ENCODE peak calls at places on chromosomes 1 and 21, in five cellular contexts. L, S, R, V and H are unnamed samples. For H3K4me1 and H3K9me3, the result is how much of the 10 kb centered on the place peaks cover.

GRCh38 chr1:207520946-207521345 is 25.0 kb downstream of the CR1 start:
- DNase-seq in L (no peak), S (no peak), R (no peak), V (no peak), H (no peak)

GRCh38 chr1:156838972-156839371 is 19.9 kb downstream of the INSRR start:
- DNase-seq in L (peak), S (no peak), R (no peak), V (no peak), H (peak)

GRCh38 chr1:47580451-47580980 is 142.7 kb downstream of the FOXD2 start:
- DNase-seq in L (no peak), S (no peak), R (no peak), V (no peak), H (no peak)

GRCh38 chr1:94683886-94684285 is 136.3 kb upstream of the SLC44A3 start:
- DNase-seq in L (no peak), S (no peak), R (no peak), V (no peak), H (no peak)

GRCh38 chr1:43388021-43388575 is 1.5 kb downstream of the MED8 start:
- DNase-seq in L (peak), S (no peak), R (no peak), V (no peak), H (no peak)

GRCh38 chr1:206742702-206743383 is 27.7 kb upstream of the IL19 start:
- DNase-seq in L (no peak), S (no peak), R (no peak), V (no peak), H (no peak)

GRCh38 chr1:161008857-161009554 is 11.9 kb downstream of the F11R start:
- DNase-seq in L (no peak), S (no peak), R (no peak), V (no peak), H (no peak)

GRCh38 chr1:234605983-234606730 is 3.8 kb downstream of the IRF2BP2 start:
- DNase-seq in L (peak), S (peak), R (no peak), V (no peak), H (peak)

GRCh38 chr1:24216254-24216653 is 29.2 kb upstream of the IFNLR1 start:
- DNase-seq in L (peak), S (no peak), R (no peak), V (no peak), H (no peak)

GRCh38 chr1:236009857-236010256 is 55.0 kb downstream of the NID1 start:
- DNase-seq in L (peak), S (no peak), R (no peak), V (no peak), H (no peak)

GRCh38 chr1:18261891-18262290 is 154.3 kb downstream of the IGSF21 start:
- DNase-seq in L (no peak), S (no peak), R (no peak), V (no peak), H (no peak)

GRCh38 chr1:203273869-203274602 is 31.3 kb upstream of the BTG2 start:
- DNase-seq in L (no peak), S (peak), R (peak), V (no peak), H (no peak)

GRCh38 chr1:236181059-236181458 is 38.7 kb downstream of the GPR137B start:
- DNase-seq in L (peak), S (no peak), R (no peak), V (no peak), H (no peak)

GRCh38 chr1:41487729-41488598 is 3.5 kb upstream of the EDN2 start:
- DNase-seq in L (no peak), S (no peak), R (peak), V (no peak), H (no peak)
- H3K4me1 ChIP-seq in L (under half), S (under half), R (under half), V (under half), H (under half)

DNA sequence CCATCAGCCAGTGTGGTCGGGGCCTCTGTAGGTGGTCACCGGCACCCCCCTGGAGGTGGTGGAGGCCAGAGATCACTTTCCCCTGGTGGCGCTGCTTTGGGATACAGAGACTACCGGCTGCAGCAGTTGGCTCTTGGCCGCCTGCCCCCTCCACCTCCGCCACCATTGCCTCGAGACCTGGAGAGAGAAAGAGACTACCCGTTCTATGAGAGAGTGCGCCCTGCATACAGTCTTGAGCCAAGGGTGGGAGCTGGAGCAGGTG is 961 bp downstream of the RBM15 start:
- DNase-seq in L (no peak), S (peak), R (no peak), V (no peak), H (no peak)
- H3K27ac ChIP-seq in L (peak), S (peak), R (no peak), V (no peak), H (peak)

DNA sequence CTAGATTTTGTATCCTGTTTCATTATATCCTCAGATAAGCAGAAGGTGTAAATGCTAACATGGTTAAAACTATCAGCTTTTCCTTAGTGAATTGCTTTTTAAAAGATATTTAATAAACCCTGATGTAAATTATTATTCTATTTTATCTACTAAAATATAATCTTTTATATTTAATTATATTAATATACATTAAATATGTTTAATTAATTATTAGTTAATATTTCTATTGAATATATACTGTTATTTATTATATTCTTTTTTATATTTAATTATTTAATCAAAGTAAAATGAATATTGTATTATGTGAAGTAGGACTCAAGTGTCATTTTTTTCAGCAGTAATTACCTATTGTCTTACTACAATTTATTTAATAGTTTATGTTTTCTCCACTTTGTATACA is 179.7 kb upstream of the ADGRL4 start:
- DNase-seq in L (no peak), S (no peak), R (no peak), V (no peak), H (no peak)
- H3K9me3 ChIP-seq in L (under half), S (under half), R (under half), V (under half), H (under half)

GRCh38 chr1:226212545-226212944 is 10.9 kb upstream of the MIXL1 start:
- DNase-seq in L (no peak), S (no peak), R (no peak), V (no peak), H (no peak)

GRCh38 chr1:226215239-226215638 is 8.2 kb upstream of the MIXL1 start:
- DNase-seq in L (no peak), S (no peak), R (no peak), V (no peak), H (no peak)

GRCh38 chr1:226220473-226221189 is 2.8 kb upstream of the MIXL1 start:
- DNase-seq in L (no peak), S (no peak), R (no peak), V (no peak), H (no peak)

GRCh38 chr1:226216056-226216455 is 7.4 kb upstream of the MIXL1 start:
- DNase-seq in L (no peak), S (no peak), R (no peak), V (no peak), H (no peak)

GRCh38 chr1:226217273-226217672 is 6.2 kb upstream of the MIXL1 start:
- DNase-seq in L (no peak), S (no peak), R (no peak), V (no peak), H (no peak)
- H3K4me1 ChIP-seq in L (under half), S (under half), R (under half), V (under half), H (under half)

DNA sequence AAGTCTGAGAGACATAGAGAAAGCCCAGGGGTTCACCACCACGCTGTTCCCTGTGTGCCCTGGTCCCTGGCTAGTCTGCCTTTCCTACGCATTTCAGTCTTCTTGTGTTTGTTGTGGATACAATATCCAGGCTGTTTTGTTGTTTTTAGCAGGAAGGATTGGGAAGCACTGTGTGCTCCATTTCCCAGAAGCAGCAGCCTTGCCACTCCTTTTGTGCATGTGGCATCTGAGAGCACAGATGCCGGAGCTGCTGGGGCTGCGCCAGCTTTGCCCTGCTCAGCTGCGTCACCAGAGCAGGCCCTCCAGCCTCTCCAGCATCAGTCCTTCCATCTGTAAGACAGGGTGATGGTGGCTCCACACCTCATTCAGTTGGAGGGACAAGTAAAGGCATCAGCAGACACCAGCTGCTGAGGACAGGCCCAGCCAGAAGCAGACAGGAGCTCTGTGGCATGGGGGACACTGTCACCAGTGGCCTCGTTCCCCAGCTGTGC is 94.4 kb upstream of the COL6A1 start:
- DNase-seq in L (no peak), S (no peak), R (peak), V (no peak), H (no peak)
- H3K27ac ChIP-seq in L (no peak), S (peak), R (no peak), V (no peak), H (no peak)

DNA sequence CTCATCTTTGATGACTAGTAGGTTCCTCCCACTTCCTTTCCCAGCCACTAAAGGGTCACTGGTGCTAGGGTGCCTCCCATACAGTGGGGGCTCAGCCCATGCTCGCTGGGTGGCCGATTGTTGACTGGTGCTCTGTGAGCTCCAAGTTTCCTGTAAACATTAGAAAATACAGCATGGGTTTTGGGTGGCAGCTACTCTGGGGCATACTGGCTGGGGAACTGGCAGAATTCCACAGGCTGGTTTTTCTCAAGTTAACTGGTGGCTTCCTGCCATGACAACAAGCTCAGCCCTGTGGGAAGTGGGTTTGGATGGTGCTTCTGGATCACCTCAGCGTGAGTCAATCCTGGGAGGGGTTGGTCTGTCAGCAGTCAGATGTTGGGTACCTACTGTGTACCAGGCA is 28.7 kb upstream of the CRNN start:
- DNase-seq in L (peak), S (peak), R (no peak), V (no peak), H (no peak)
- H3K9me3 ChIP-seq in L (under half), S (under half), R (under half), V (under half), H (under half)